ENCODE peak calls at places on chromosomes 12 and 14, in five cellular contexts. One of them, this sample, is unnamed.

GRCh38 chr14:71702799-71703198 is 229.4 kb upstream of the RGS6 start:
- DNase-seq in thoracic aorta: no peak
- DNase-seq in left ventricle myocardium inferior: no peak
- DNase-seq in SJSA1: no peak
- DNase-seq in pancreas: no peak
- DNase-seq in this sample: no peak

GRCh38 chr12:104340917-104341611 is 37.5 kb downstream of the EID3 start:
- DNase-seq in thoracic aorta: no peak
- DNase-seq in left ventricle myocardium inferior: no peak
- DNase-seq in SJSA1: no peak
- DNase-seq in pancreas: no peak
- DNase-seq in this sample: no peak

GRCh38 chr14:70907996-70908917 is 998 bp downstream of the PCNX1 start:
- DNase-seq in thoracic aorta: no peak
- DNase-seq in left ventricle myocardium inferior: peak; percentile 58
- DNase-seq in SJSA1: peak; percentile 50
- DNase-seq in pancreas: peak; percentile 74
- DNase-seq in this sample: no peak

GRCh38 chr14:50773632-50774541 is 57.1 kb downstream of the NIN start:
- DNase-seq in thoracic aorta: no peak
- DNase-seq in left ventricle myocardium inferior: no peak
- DNase-seq in SJSA1: peak; percentile 71
- DNase-seq in pancreas: peak; percentile 69
- DNase-seq in this sample: no peak

GRCh38 chr12:78799679-78800078 is 64.9 kb upstream of the SYT1 start:
- DNase-seq in thoracic aorta: no peak
- DNase-seq in left ventricle myocardium inferior: no peak
- DNase-seq in SJSA1: no peak
- DNase-seq in pancreas: no peak
- DNase-seq in this sample: no peak

GRCh38 chr12:55652352-55652751 is 15.7 kb downstream of the OR10P1 start:
- DNase-seq in thoracic aorta: no peak
- DNase-seq in left ventricle myocardium inferior: no peak
- DNase-seq in SJSA1: no peak
- DNase-seq in pancreas: no peak
- DNase-seq in this sample: no peak

GRCh38 chr14:77439861-77440260 is 16.5 kb upstream of the NOXRED1 start:
- DNase-seq in thoracic aorta: no peak
- DNase-seq in left ventricle myocardium inferior: no peak
- DNase-seq in SJSA1: no peak
- DNase-seq in pancreas: no peak
- DNase-seq in this sample: no peak

GRCh38 chr12:79127268-79127895 is 262.8 kb downstream of the SYT1 start:
- DNase-seq in thoracic aorta: no peak
- DNase-seq in left ventricle myocardium inferior: no peak
- DNase-seq in SJSA1: no peak
- DNase-seq in pancreas: no peak
- DNase-seq in this sample: no peak

GRCh38 chr14:90562652-90563051 is 165.8 kb downstream of the CALM1 start:
- DNase-seq in thoracic aorta: no peak
- DNase-seq in left ventricle myocardium inferior: no peak
- DNase-seq in SJSA1: no peak
- DNase-seq in pancreas: no peak
- DNase-seq in this sample: no peak

GRCh38 chr14:99124482-99125104 is 147.4 kb downstream of the BCL11B start:
- DNase-seq in thoracic aorta: no peak
- DNase-seq in left ventricle myocardium inferior: no peak
- DNase-seq in SJSA1: no peak
- DNase-seq in pancreas: no peak
- DNase-seq in this sample: no peak

GRCh38 chr14:25537846-25538455 is 488.0 kb upstream of the STXBP6 start:
- DNase-seq in thoracic aorta: no peak
- DNase-seq in left ventricle myocardium inferior: no peak
- DNase-seq in SJSA1: peak; percentile 6
- DNase-seq in pancreas: no peak
- DNase-seq in this sample: no peak

GRCh38 chr14:63650336-63650952 is 8.8 kb upstream of the WDR89 start:
- DNase-seq in thoracic aorta: no peak
- DNase-seq in left ventricle myocardium inferior: no peak
- DNase-seq in SJSA1: no peak
- DNase-seq in pancreas: no peak
- DNase-seq in this sample: no peak

GRCh38 chr12:19674437-19674836 is 235.1 kb downstream of the AEBP2 start:
- DNase-seq in thoracic aorta: no peak
- DNase-seq in left ventricle myocardium inferior: no peak
- DNase-seq in SJSA1: no peak
- DNase-seq in pancreas: no peak
- DNase-seq in this sample: no peak

GRCh38 chr12:110010853-110011835 is 11.9 kb downstream of the ANKRD13A start:
- DNase-seq in thoracic aorta: no peak
- DNase-seq in left ventricle myocardium inferior: no peak
- DNase-seq in SJSA1: no peak
- DNase-seq in pancreas: no peak
- DNase-seq in this sample: no peak

GRCh38 chr14:68734231-68734732 is 58.6 kb downstream of the ZFP36L1 start:
- DNase-seq in thoracic aorta: no peak
- DNase-seq in left ventricle myocardium inferior: no peak
- DNase-seq in SJSA1: no peak
- DNase-seq in pancreas: no peak
- DNase-seq in this sample: no peak

GRCh38 chr14:104356738-104357688 is 218.6 kb downstream of the KIF26A start:
- DNase-seq in thoracic aorta: no peak
- DNase-seq in left ventricle myocardium inferior: no peak
- DNase-seq in SJSA1: no peak
- DNase-seq in pancreas: peak; percentile 37
- DNase-seq in this sample: no peak
- H3K9me3 ChIP-seq in thoracic aorta: peaks cover 3% of the 10 kb centered on the region
- H3K9me3 ChIP-seq in left ventricle myocardium inferior: peaks cover 10% of the 10 kb centered on the region
- H3K9me3 ChIP-seq in SJSA1: no peaks in the 10 kb centered on the region
- H3K9me3 ChIP-seq in pancreas: no peaks in the 10 kb centered on the region
- H3K9me3 ChIP-seq in this sample: no peaks in the 10 kb centered on the region

DNA sequence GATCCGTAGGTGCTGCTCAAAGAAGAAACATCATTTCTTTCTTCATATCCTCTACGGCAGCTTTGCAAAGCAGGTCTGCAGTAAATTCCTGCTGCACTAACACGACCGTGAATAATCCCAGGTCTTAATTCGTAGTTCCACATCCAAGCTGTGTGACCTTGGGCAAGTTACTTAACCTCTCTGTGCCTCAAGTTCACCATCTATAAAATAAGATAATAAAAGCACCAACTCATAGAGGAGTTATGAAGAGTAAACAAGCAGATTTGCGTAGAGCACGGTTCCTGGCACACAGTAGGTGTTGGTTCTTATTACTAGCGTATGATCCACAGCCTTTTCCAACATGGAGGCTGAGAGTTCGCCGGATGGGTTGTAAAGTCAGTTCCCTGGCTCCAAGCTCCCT is 3.6 kb downstream of the NCOR2 start:
- DNase-seq in thoracic aorta: no peak
- DNase-seq in left ventricle myocardium inferior: no peak
- DNase-seq in SJSA1: no peak
- DNase-seq in pancreas: no peak
- DNase-seq in this sample: no peak
- H3K9me3 ChIP-seq in thoracic aorta: no peaks in the 10 kb centered on the region
- H3K9me3 ChIP-seq in left ventricle myocardium inferior: peaks cover 4% of the 10 kb centered on the region
- H3K9me3 ChIP-seq in SJSA1: no peaks in the 10 kb centered on the region
- H3K9me3 ChIP-seq in pancreas: no peaks in the 10 kb centered on the region
- H3K9me3 ChIP-seq in this sample: no peaks in the 10 kb centered on the region

GRCh38 chr14:39948235-39948634 is 516.0 kb upstream of the FBXO33 start:
- DNase-seq in thoracic aorta: no peak
- DNase-seq in left ventricle myocardium inferior: no peak
- DNase-seq in SJSA1: no peak
- DNase-seq in pancreas: no peak
- DNase-seq in this sample: no peak
- H3K9me3 ChIP-seq in thoracic aorta: no peaks in the 10 kb centered on the region
- H3K9me3 ChIP-seq in left ventricle myocardium inferior: peaks cover 14% of the 10 kb centered on the region
- H3K9me3 ChIP-seq in SJSA1: no peaks in the 10 kb centered on the region
- H3K9me3 ChIP-seq in pancreas: no peaks in the 10 kb centered on the region
- H3K9me3 ChIP-seq in this sample: peaks cover 4% of the 10 kb centered on the region

GRCh38 chr12:14601692-14602091 is 34.0 kb upstream of the PLBD1 start:
- DNase-seq in thoracic aorta: no peak
- DNase-seq in left ventricle myocardium inferior: no peak
- DNase-seq in SJSA1: no peak
- DNase-seq in pancreas: no peak
- DNase-seq in this sample: no peak

GRCh38 chr12:14607561-14607960 is 39.9 kb upstream of the PLBD1 start:
- DNase-seq in thoracic aorta: no peak
- DNase-seq in left ventricle myocardium inferior: no peak
- DNase-seq in SJSA1: no peak
- DNase-seq in pancreas: no peak
- DNase-seq in this sample: no peak

GRCh38 chr12:14602128-14602527 is 34.4 kb upstream of the PLBD1 start:
- DNase-seq in thoracic aorta: no peak
- DNase-seq in left ventricle myocardium inferior: no peak
- DNase-seq in SJSA1: no peak
- DNase-seq in pancreas: no peak
- DNase-seq in this sample: no peak

GRCh38 chr12:14605401-14605989 is 37.8 kb upstream of the PLBD1 start:
- DNase-seq in thoracic aorta: no peak
- DNase-seq in left ventricle myocardium inferior: no peak
- DNase-seq in SJSA1: no peak
- DNase-seq in pancreas: no peak
- DNase-seq in this sample: no peak
- H3K9me3 ChIP-seq in thoracic aorta: peaks cover 37% of the 10 kb centered on the region
- H3K9me3 ChIP-seq in left ventricle myocardium inferior: peaks cover 76% of the 10 kb centered on the region
- H3K9me3 ChIP-seq in SJSA1: no peaks in the 10 kb centered on the region
- H3K9me3 ChIP-seq in pancreas: no peaks in the 10 kb centered on the region
- H3K9me3 ChIP-seq in this sample: peaks cover 4% of the 10 kb centered on the region

GRCh38 chr12:68958337-68958736 is 25.4 kb upstream of the CPM start:
- DNase-seq in thoracic aorta: no peak
- DNase-seq in left ventricle myocardium inferior: no peak
- DNase-seq in SJSA1: no peak
- DNase-seq in pancreas: no peak
- DNase-seq in this sample: no peak
- H3K9me3 ChIP-seq in thoracic aorta: no peaks in the 10 kb centered on the region
- H3K9me3 ChIP-seq in left ventricle myocardium inferior: no peaks in the 10 kb centered on the region
- H3K9me3 ChIP-seq in SJSA1: no peaks in the 10 kb centered on the region
- H3K9me3 ChIP-seq in pancreas: no peaks in the 10 kb centered on the region
- H3K9me3 ChIP-seq in this sample: no peaks in the 10 kb centered on the region

DNA sequence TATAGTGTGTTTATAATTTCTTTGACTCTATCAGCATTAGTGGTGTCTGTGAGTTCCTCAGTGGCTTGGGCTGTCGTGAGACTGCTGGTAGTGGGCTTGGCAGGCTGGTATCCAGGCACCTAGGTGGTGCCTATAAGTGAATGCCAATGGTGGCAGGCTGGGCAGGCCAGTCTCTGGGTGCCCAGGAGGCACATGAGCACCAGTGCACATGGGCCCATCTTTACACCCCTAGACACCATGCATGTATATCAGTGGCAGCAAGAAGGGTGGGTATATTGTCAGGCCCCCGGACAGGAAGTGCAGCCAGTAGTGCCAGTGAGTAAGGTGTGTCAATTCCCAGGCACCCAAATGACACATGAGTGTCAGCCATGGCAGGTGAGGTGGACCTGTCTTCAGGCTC is 138.2 kb downstream of the PRKD1 start:
- DNase-seq in thoracic aorta: no peak
- DNase-seq in left ventricle myocardium inferior: no peak
- DNase-seq in SJSA1: no peak
- DNase-seq in pancreas: no peak
- DNase-seq in this sample: no peak
- H3K9me3 ChIP-seq in thoracic aorta: no peaks in the 10 kb centered on the region
- H3K9me3 ChIP-seq in left ventricle myocardium inferior: peaks cover 6% of the 10 kb centered on the region
- H3K9me3 ChIP-seq in SJSA1: no peaks in the 10 kb centered on the region
- H3K9me3 ChIP-seq in pancreas: no peaks in the 10 kb centered on the region
- H3K9me3 ChIP-seq in this sample: no peaks in the 10 kb centered on the region